ENCODE peak calls at places on chromosomes 11 and 22, in nine cellular contexts. One of them, this sample, is unnamed.

GRCh38 chr22:24772493-24773220 is 1.9 kb downstream of the PIWIL3 start:
- DNase-seq in BE2C: peak
- DNase-seq in posterior vena cava: no peak
- DNase-seq in HS-27A: no peak
- DNase-seq in IMR-90: peak
- DNase-seq in naive thymus-derived CD4-positive, alpha-beta T cell: no peak
- DNase-seq in nephron progenitor cell: peak
- DNase-seq in SW 1271: peak
- DNase-seq in ACHN: peak
- DNase-seq in this sample: no peak

GRCh38 chr11:121572581-121573059 is 119.9 kb upstream of the SORL1-AS1 start:
- DNase-seq in BE2C: no peak
- DNase-seq in posterior vena cava: no peak
- DNase-seq in HS-27A: no peak
- DNase-seq in IMR-90: no peak
- DNase-seq in naive thymus-derived CD4-positive, alpha-beta T cell: no peak
- DNase-seq in nephron progenitor cell: no peak
- DNase-seq in SW 1271: no peak
- DNase-seq in ACHN: no peak
- DNase-seq in this sample: no peak

GRCh38 chr11:96219981-96220623 is 122.9 kb downstream of the MAML2 start:
- DNase-seq in BE2C: no peak
- DNase-seq in posterior vena cava: no peak
- DNase-seq in HS-27A: no peak
- DNase-seq in IMR-90: peak
- DNase-seq in naive thymus-derived CD4-positive, alpha-beta T cell: no peak
- DNase-seq in nephron progenitor cell: no peak
- DNase-seq in SW 1271: no peak
- DNase-seq in ACHN: no peak
- DNase-seq in this sample: no peak

GRCh38 chr11:33344611-33345010 is 87.4 kb downstream of the HIPK3 start:
- DNase-seq in BE2C: no peak
- DNase-seq in posterior vena cava: no peak
- DNase-seq in HS-27A: no peak
- DNase-seq in IMR-90: peak
- DNase-seq in naive thymus-derived CD4-positive, alpha-beta T cell: no peak
- DNase-seq in nephron progenitor cell: no peak
- DNase-seq in SW 1271: peak
- DNase-seq in ACHN: no peak
- DNase-seq in this sample: no peak

GRCh38 chr11:115964091-115964490 is 459.9 kb upstream of the CADM1 start:
- DNase-seq in BE2C: no peak
- DNase-seq in posterior vena cava: no peak
- DNase-seq in HS-27A: no peak
- DNase-seq in IMR-90: peak
- DNase-seq in naive thymus-derived CD4-positive, alpha-beta T cell: no peak
- DNase-seq in nephron progenitor cell: no peak
- DNase-seq in SW 1271: no peak
- DNase-seq in ACHN: no peak
- DNase-seq in this sample: peak

GRCh38 chr11:9265211-9266131 is at the start of gene DENND5A:
- DNase-seq in BE2C: peak
- DNase-seq in posterior vena cava: peak
- DNase-seq in HS-27A: peak
- DNase-seq in IMR-90: peak
- DNase-seq in naive thymus-derived CD4-positive, alpha-beta T cell: peak
- DNase-seq in nephron progenitor cell: peak
- DNase-seq in SW 1271: peak
- DNase-seq in ACHN: peak
- DNase-seq in this sample: peak

GRCh38 chr22:21000215-21000986 is 1.5 kb downstream of the THAP7 start:
- DNase-seq in BE2C: no peak
- DNase-seq in posterior vena cava: peak
- DNase-seq in HS-27A: no peak
- DNase-seq in IMR-90: no peak
- DNase-seq in naive thymus-derived CD4-positive, alpha-beta T cell: no peak
- DNase-seq in nephron progenitor cell: no peak
- DNase-seq in SW 1271: no peak
- DNase-seq in ACHN: no peak
- DNase-seq in this sample: peak

GRCh38 chr11:2931771-2932738 is 2.8 kb upstream of the PHLDA2 start:
- DNase-seq in BE2C: no peak
- DNase-seq in posterior vena cava: peak
- DNase-seq in HS-27A: no peak
- DNase-seq in IMR-90: no peak
- DNase-seq in naive thymus-derived CD4-positive, alpha-beta T cell: no peak
- DNase-seq in nephron progenitor cell: no peak
- DNase-seq in SW 1271: no peak
- DNase-seq in ACHN: no peak
- DNase-seq in this sample: no peak

GRCh38 chr11:90243534-90243933 is 20.7 kb upstream of the CHORDC1 start:
- DNase-seq in BE2C: no peak
- DNase-seq in posterior vena cava: no peak
- DNase-seq in HS-27A: no peak
- DNase-seq in IMR-90: no peak
- DNase-seq in naive thymus-derived CD4-positive, alpha-beta T cell: no peak
- DNase-seq in nephron progenitor cell: no peak
- DNase-seq in SW 1271: no peak
- DNase-seq in ACHN: no peak
- DNase-seq in this sample: no peak

GRCh38 chr22:44975444-44976262 is 34.2 kb downstream of the PHF21B start:
- DNase-seq in BE2C: peak
- DNase-seq in posterior vena cava: peak
- DNase-seq in HS-27A: peak
- DNase-seq in IMR-90: peak
- DNase-seq in naive thymus-derived CD4-positive, alpha-beta T cell: peak
- DNase-seq in nephron progenitor cell: peak
- DNase-seq in SW 1271: peak
- DNase-seq in ACHN: peak
- DNase-seq in this sample: peak

GRCh38 chr11:61273151-61274078 is 21.7 kb downstream of the VWCE start:
- DNase-seq in BE2C: no peak
- DNase-seq in posterior vena cava: no peak
- DNase-seq in HS-27A: no peak
- DNase-seq in IMR-90: no peak
- DNase-seq in naive thymus-derived CD4-positive, alpha-beta T cell: no peak
- DNase-seq in nephron progenitor cell: no peak
- DNase-seq in SW 1271: no peak
- DNase-seq in ACHN: peak
- DNase-seq in this sample: no peak

GRCh38 chr11:69092263-69092662 is 43.5 kb downstream of the TPCN2 start:
- DNase-seq in BE2C: no peak
- DNase-seq in posterior vena cava: no peak
- DNase-seq in HS-27A: no peak
- DNase-seq in IMR-90: no peak
- DNase-seq in naive thymus-derived CD4-positive, alpha-beta T cell: no peak
- DNase-seq in nephron progenitor cell: no peak
- DNase-seq in SW 1271: no peak
- DNase-seq in ACHN: no peak
- DNase-seq in this sample: no peak

GRCh38 chr11:114736806-114737205 is 58.5 kb downstream of the NXPE2 start:
- DNase-seq in BE2C: no peak
- DNase-seq in posterior vena cava: no peak
- DNase-seq in HS-27A: no peak
- DNase-seq in IMR-90: no peak
- DNase-seq in naive thymus-derived CD4-positive, alpha-beta T cell: no peak
- DNase-seq in nephron progenitor cell: no peak
- DNase-seq in SW 1271: no peak
- DNase-seq in ACHN: no peak
- DNase-seq in this sample: no peak

GRCh38 chr11:124837491-124837856 is 27.8 kb upstream of the ROBO3 start:
- DNase-seq in BE2C: peak
- DNase-seq in posterior vena cava: no peak
- DNase-seq in HS-27A: no peak
- DNase-seq in IMR-90: peak
- DNase-seq in naive thymus-derived CD4-positive, alpha-beta T cell: peak
- DNase-seq in nephron progenitor cell: no peak
- DNase-seq in SW 1271: peak
- DNase-seq in ACHN: peak
- DNase-seq in this sample: no peak

GRCh38 chr11:79088967-79089366 is 351.9 kb downstream of the TENM4 start:
- DNase-seq in BE2C: no peak
- DNase-seq in posterior vena cava: no peak
- DNase-seq in HS-27A: no peak
- DNase-seq in IMR-90: no peak
- DNase-seq in naive thymus-derived CD4-positive, alpha-beta T cell: no peak
- DNase-seq in nephron progenitor cell: no peak
- DNase-seq in SW 1271: no peak
- DNase-seq in ACHN: no peak
- DNase-seq in this sample: no peak

GRCh38 chr11:26297179-26297970 is 34.6 kb upstream of the ANO3 start:
- DNase-seq in BE2C: peak
- DNase-seq in posterior vena cava: no peak
- DNase-seq in HS-27A: no peak
- DNase-seq in IMR-90: peak
- DNase-seq in naive thymus-derived CD4-positive, alpha-beta T cell: no peak
- DNase-seq in nephron progenitor cell: no peak
- DNase-seq in SW 1271: peak
- DNase-seq in ACHN: peak
- DNase-seq in this sample: no peak

GRCh38 chr11:134691985-134692384 is 279.9 kb upstream of the B3GAT1 start:
- DNase-seq in BE2C: no peak
- DNase-seq in posterior vena cava: no peak
- DNase-seq in HS-27A: no peak
- DNase-seq in IMR-90: peak
- DNase-seq in naive thymus-derived CD4-positive, alpha-beta T cell: no peak
- DNase-seq in nephron progenitor cell: no peak
- DNase-seq in SW 1271: no peak
- DNase-seq in ACHN: no peak
- DNase-seq in this sample: peak

GRCh38 chr22:25497269-25497668 is 67.2 kb upstream of the GRK3 start:
- DNase-seq in BE2C: peak
- DNase-seq in posterior vena cava: no peak
- DNase-seq in HS-27A: no peak
- DNase-seq in IMR-90: peak
- DNase-seq in naive thymus-derived CD4-positive, alpha-beta T cell: no peak
- DNase-seq in nephron progenitor cell: no peak
- DNase-seq in SW 1271: no peak
- DNase-seq in ACHN: peak
- DNase-seq in this sample: no peak

GRCh38 chr11:97069160-97069559 is 679.3 kb downstream of the JRKL start:
- DNase-seq in BE2C: no peak
- DNase-seq in posterior vena cava: no peak
- DNase-seq in HS-27A: no peak
- DNase-seq in IMR-90: no peak
- DNase-seq in naive thymus-derived CD4-positive, alpha-beta T cell: no peak
- DNase-seq in nephron progenitor cell: no peak
- DNase-seq in SW 1271: no peak
- DNase-seq in ACHN: no peak
- DNase-seq in this sample: no peak

GRCh38 chr11:95231881-95232605 is 1.0 kb upstream of the SESN3 start:
- DNase-seq in BE2C: no peak
- DNase-seq in posterior vena cava: peak
- DNase-seq in HS-27A: no peak
- DNase-seq in IMR-90: no peak
- DNase-seq in naive thymus-derived CD4-positive, alpha-beta T cell: peak
- DNase-seq in nephron progenitor cell: peak
- DNase-seq in SW 1271: no peak
- DNase-seq in ACHN: peak
- DNase-seq in this sample: no peak

GRCh38 chr11:66858939-66859685 is 2.2 kb downstream of the LRFN4 start:
- DNase-seq in BE2C: no peak
- DNase-seq in posterior vena cava: peak
- DNase-seq in HS-27A: no peak
- DNase-seq in IMR-90: no peak
- DNase-seq in naive thymus-derived CD4-positive, alpha-beta T cell: no peak
- DNase-seq in nephron progenitor cell: no peak
- DNase-seq in SW 1271: no peak
- DNase-seq in ACHN: no peak
- DNase-seq in this sample: no peak

This sample was measured in SJSA1.